ENCODE peak calls at places on chromosomes 3 and 15, in ten cellular contexts. G is NCI-H345, A is ovary, M is NCI-H2227 treated with DMSO at 0.1 percent for 48 hours, S is epithelial cell of esophagus, Q is RWPE1, E is myocyte, U is foreskin fibroblast, J is GM03348, O is AG08396. I is an unnamed sample.

GRCh38 chr3:65619391-65620298 is 419.1 kb downstream of the MAGI1 start:
- DNase-seq in A (no peak), E (peak), S (no peak), O (peak), J (no peak), G (no peak), M (no peak), U (peak), Q (no peak), I (no peak)

GRCh38 chr15:58748787-58749531 is 548 bp downstream of the ADAM10 start:
- DNase-seq in J (peak), U (peak), E (peak), O (peak), G (peak), A (peak), M (peak), S (peak), Q (no peak), I (no peak)

GRCh38 chr15:48929611-48930170 is 34.0 kb downstream of the SHC4 start:
- DNase-seq in G (no peak), O (no peak), S (peak), J (no peak), E (no peak), M (no peak), A (no peak), Q (no peak), U (no peak), I (no peak)

GRCh38 chr3:69364354-69364753 is 21.5 kb downstream of the FRMD4B start:
- DNase-seq in J (peak), S (peak), G (no peak), E (no peak), O (peak), Q (peak), U (peak), M (no peak), A (no peak), I (peak)

GRCh38 chr3:48623851-48624547 is 2.4 kb upstream of the TMEM89 start:
- DNase-seq in U (no peak), M (no peak), Q (no peak), A (no peak), G (peak), E (no peak), S (no peak), O (no peak), J (no peak), I (no peak)

GRCh38 chr15:77904436-77904821 is 173.1 kb downstream of the TBC1D2B start:
- DNase-seq in M (no peak), A (peak), J (no peak), E (no peak), S (no peak), U (no peak), G (no peak), O (no peak), Q (no peak), I (no peak)

GRCh38 chr3:61687663-61688306 is 126.4 kb downstream of the PTPRG start:
- DNase-seq in E (no peak), O (no peak), A (no peak), J (no peak), G (no peak), Q (no peak), U (no peak), S (no peak), M (no peak), I (no peak)

GRCh38 chr3:122200681-122201080 is 17.2 kb downstream of the CASR start:
- DNase-seq in E (no peak), M (no peak), S (peak), U (no peak), A (no peak), J (no peak), O (no peak), G (peak), Q (no peak), I (no peak)

GRCh38 chr15:66456211-66456610 is 41.4 kb downstream of the SNAPC5 start:
- DNase-seq in S (no peak), M (no peak), E (no peak), O (no peak), U (peak), G (no peak), Q (no peak), J (no peak), A (no peak), I (peak)

GRCh38 chr3:11498646-11499045 is 145.1 kb downstream of the VGLL4 start:
- DNase-seq in G (no peak), Q (no peak), U (peak), E (peak), S (peak), O (peak), A (peak), J (peak), M (no peak), I (peak)

GRCh38 chr3:125137432-125138033 is 75.0 kb downstream of the SLC12A8 start:
- DNase-seq in Q (peak), G (no peak), S (peak), U (peak), E (peak), O (peak), J (peak), M (no peak), A (no peak), I (peak)

GRCh38 chr3:49554639-49555265 is 475 bp downstream of the BSN start:
- DNase-seq in O (peak), S (peak), G (no peak), A (no peak), M (no peak), U (peak), E (peak), Q (peak), J (peak), I (no peak)

GRCh38 chr3:46574263-46574662 is 8.2 kb upstream of the LRRC2 start:
- DNase-seq in U (no peak), J (no peak), E (no peak), M (no peak), O (no peak), A (no peak), Q (no peak), G (peak), S (no peak), I (no peak)

GRCh38 chr15:68553994-68554715 is 24.6 kb upstream of the CORO2B start:
- DNase-seq in S (peak), E (peak), G (peak), U (peak), A (peak), Q (peak), J (peak), M (peak), O (peak), I (peak)

GRCh38 chr3:113560265-113560664 is 27.9 kb downstream of the SIDT1 start:
- DNase-seq in J (no peak), U (no peak), M (no peak), G (no peak), Q (no peak), A (no peak), E (no peak), O (no peak), S (no peak), I (no peak)

GRCh38 chr3:147943265-147943945 is 534.2 kb downstream of the ZIC1 start:
- DNase-seq in A (no peak), S (peak), M (no peak), O (peak), E (peak), J (peak), Q (peak), U (peak), G (no peak), I (peak)

GRCh38 chr3:185688808-185689207 is 102.7 kb downstream of the SENP2 start:
- DNase-seq in A (no peak), U (peak), J (peak), S (peak), M (no peak), Q (peak), E (peak), O (peak), G (no peak), I (peak)

GRCh38 chr3:20080956-20081554 is 40.8 kb downstream of the KAT2B start:
- DNase-seq in U (no peak), O (no peak), S (peak), M (no peak), A (no peak), E (peak), G (no peak), Q (no peak), J (no peak), I (peak)

GRCh38 chr3:108062051-108062450 is 28.8 kb downstream of the CD47 start:
- DNase-seq in G (no peak), U (no peak), O (no peak), M (no peak), J (no peak), S (no peak), E (no peak), A (no peak), Q (no peak), I (no peak)

GRCh38 chr15:57440799-57441198 is 64.5 kb downstream of the CGNL1 start:
- DNase-seq in G (no peak), E (peak), U (peak), O (peak), Q (no peak), A (no peak), M (no peak), S (no peak), J (peak), I (peak)

GRCh38 chr15:31453558-31454318 is 127.1 kb downstream of the KLF13 start:
- DNase-seq in M (no peak), J (no peak), U (no peak), A (no peak), O (no peak), E (no peak), Q (no peak), S (no peak), G (no peak), I (no peak)

GRCh38 chr15:74322558-74323180 is 44.8 kb downstream of the CYP11A1 start:
- DNase-seq in G (peak), Q (peak), M (peak), A (peak), J (peak), U (peak), O (peak), E (peak), S (peak), I (peak)

GRCh38 chr3:63400259-63400860 is 122.3 kb downstream of the SYNPR start:
- DNase-seq in A (no peak), M (no peak), J (no peak), G (no peak), E (no peak), Q (no peak), U (peak), S (peak), O (no peak), I (peak)

GRCh38 chr3:142315083-142315482 is 89.7 kb upstream of the GK5 start:
- DNase-seq in U (peak), S (peak), J (peak), G (no peak), Q (no peak), A (no peak), M (no peak), E (peak), O (peak), I (peak)

GRCh38 chr3:34387831-34388564 is 589.6 kb downstream of the PDCD6IP start:
- DNase-seq in U (no peak), O (no peak), M (no peak), Q (no peak), S (peak), J (no peak), G (no peak), E (peak), A (no peak), I (no peak)

GRCh38 chr3:150412599-150413069 is 4.5 kb downstream of the TSC22D2 start:
- DNase-seq in Q (no peak), E (peak), S (peak), G (no peak), A (no peak), J (peak), M (no peak), O (peak), U (peak), I (peak)

GRCh38 chr3:189148090-189148507 is 23.7 kb upstream of the TPRG1 start:
- DNase-seq in E (peak), M (peak), U (peak), J (peak), A (peak), Q (peak), G (peak), O (peak), S (peak), I (peak)

GRCh38 chr15:94683912-94684311 is 452.6 kb downstream of the MCTP2 start:
- DNase-seq in G (no peak), E (no peak), O (no peak), U (no peak), J (no peak), Q (no peak), M (no peak), A (no peak), S (no peak), I (peak)

GRCh38 chr15:71899665-71900064 is 89.3 kb downstream of the NR2E3 start:
- DNase-seq in J (no peak), O (no peak), A (no peak), M (no peak), S (no peak), Q (no peak), E (no peak), G (no peak), U (no peak), I (no peak)

GRCh38 chr3:12993022-12993622 is 80.1 kb downstream of the IQSEC1 start:
- DNase-seq in G (no peak), M (no peak), J (peak), U (peak), A (no peak), O (peak), S (no peak), Q (no peak), E (peak), I (no peak)

GRCh38 chr3:81758275-81758674 is 3.2 kb downstream of the GBE1 start:
- DNase-seq in M (no peak), G (no peak), A (no peak), Q (no peak), S (peak), O (peak), U (peak), E (peak), J (peak), I (peak)

GRCh38 chr3:100001514-100002270 is 112.6 kb downstream of the FILIP1L start:
- DNase-seq in O (no peak), Q (peak), A (no peak), E (no peak), G (peak), U (no peak), M (no peak), J (no peak), S (peak), I (peak)

GRCh38 chr3:127831723-127832172 is 9.4 kb upstream of the MGLL start:
- DNase-seq in J (peak), S (no peak), G (no peak), O (peak), E (no peak), M (no peak), U (peak), Q (no peak), A (no peak), I (no peak)

GRCh38 chr3:168524129-168524528 is 428.4 kb upstream of the GOLIM4 start:
- DNase-seq in J (no peak), S (no peak), O (no peak), E (no peak), U (no peak), Q (no peak), M (no peak), G (no peak), A (no peak), I (no peak)

GRCh38 chr3:195261925-195262324 is 9.0 kb downstream of the XXYLT1 start:
- DNase-seq in E (no peak), M (no peak), G (no peak), S (no peak), A (no peak), U (no peak), O (no peak), Q (no peak), J (no peak), I (no peak)

GRCh38 chr15:81909229-81910087 is 136.4 kb downstream of the MEX3B start:
- DNase-seq in G (peak), U (peak), E (no peak), Q (no peak), A (no peak), O (no peak), J (no peak), S (no peak), M (no peak), I (no peak)

GRCh38 chr3:141933421-141934300 is 57.2 kb downstream of the ATP1B3 start:
- DNase-seq in M (no peak), G (no peak), O (no peak), E (peak), U (no peak), J (no peak), A (no peak), Q (no peak), S (no peak), I (no peak)